ENCODE peak calls at places on chromosomes 5 and 9, in six cellular contexts. B is CD4-positive, alpha-beta T cell; T is RWPE1; R is epithelial cell of esophagus; L is fibroblast of mammary gland; X is thoracic aorta. S is an unnamed sample.

GRCh38 chr9:113659039-113659438 is 195.5 kb downstream of the RGS3 start:
- DNase-seq in X (no peak), B (no peak), T (no peak), R (no peak), L (no peak), S (no peak)

GRCh38 chr9:18478517-18479361 is 4.8 kb downstream of the ADAMTSL1 start:
- DNase-seq in L (peak; percentile 92), B (no peak), T (no peak), R (no peak), X (no peak), S (peak; percentile 26)

GRCh38 chr5:452856-453710 is 10.1 kb downstream of the EXOC3 start:
- DNase-seq in R (no peak), B (peak; percentile 1), L (no peak), T (no peak), X (no peak), S (no peak)

GRCh38 chr5:67287795-67288194 is 91.2 kb upstream of the CD180 start:
- DNase-seq in T (no peak), X (no peak), L (peak; percentile 57), B (no peak), R (peak; percentile 31), S (peak; percentile 36)

GRCh38 chr5:36228505-36228904 is 13.2 kb downstream of the NADK2 start:
- DNase-seq in T (no peak), B (no peak), X (no peak), R (no peak), L (no peak), S (no peak)

GRCh38 chr9:77176686-77177142 is 620 bp upstream of the VPS13A start:
- DNase-seq in R (no peak), B (no peak), X (no peak), L (no peak), T (no peak), S (no peak)

GRCh38 chr9:111828193-111828592 is 33.5 kb upstream of the SHOC1 start:
- DNase-seq in X (no peak), T (peak; percentile 29), R (peak; percentile 26), L (peak; percentile 55), B (no peak), S (peak; percentile 42)

GRCh38 chr9:117703538-117703937 is 665 bp upstream of the TLR4 start:
- DNase-seq in T (no peak), L (peak; percentile 50), B (no peak), X (no peak), R (no peak), S (peak; percentile 52)

GRCh38 chr5:14208071-14209021 is 65.2 kb downstream of the TRIO start:
- DNase-seq in B (no peak), R (peak; percentile 91), T (peak; percentile 73), L (peak; percentile 94), X (no peak), S (peak; percentile 58)

GRCh38 chr9:16726718-16727451 is 143.6 kb downstream of the BNC2 start:
- DNase-seq in X (peak; percentile 49), B (no peak), L (peak; percentile 95), R (peak; percentile 76), T (peak; percentile 50), S (peak; percentile 85)

GRCh38 chr5:69331528-69332445 is 814 bp downstream of the CCDC125 start:
- DNase-seq in X (no peak), R (peak; percentile 15), B (no peak), L (no peak), T (no peak), S (no peak)

GRCh38 chr9:98899399-98900056 is 44.2 kb upstream of the COL15A1 start:
- DNase-seq in L (peak; percentile 91), X (no peak), R (peak; percentile 47), B (no peak), T (no peak), S (peak; percentile 70)

GRCh38 chr5:18487928-18488480 is 853.7 kb downstream of the TAF11L14 start:
- DNase-seq in R (peak; percentile 6), L (no peak), T (no peak), X (no peak), B (no peak), S (no peak)

GRCh38 chr9:125674981-125675973 is 31.7 kb downstream of the MAPKAP1 start:
- DNase-seq in R (peak; percentile 67), X (no peak), L (peak; percentile 72), B (no peak), T (peak; percentile 92), S (peak; percentile 44)

GRCh38 chr5:15366676-15367391 is 133.1 kb upstream of the FBXL7 start:
- DNase-seq in T (no peak), L (peak; percentile 22), R (no peak), X (no peak), B (no peak), S (peak; percentile 3)

GRCh38 chr9:137564817-137565411 is 13.2 kb downstream of the MRPL41 start:
- DNase-seq in B (no peak), L (no peak), X (no peak), R (no peak), T (no peak), S (no peak)

GRCh38 chr9:93576296-93577044 is at the start of gene PHF2:
- DNase-seq in X (no peak), T (peak; percentile 59), R (peak; percentile 29), L (no peak), B (no peak), S (no peak)

GRCh38 chr9:111272571-111272970 is 57.5 kb downstream of the OR2K2 start:
- DNase-seq in X (no peak), L (no peak), B (no peak), T (no peak), R (no peak), S (no peak)

GRCh38 chr5:110086658-110087388 is 397.1 kb downstream of the MAN2A1 start:
- DNase-seq in X (peak; percentile 43), L (peak; percentile 100), B (peak; percentile 7), T (peak; percentile 62), R (peak; percentile 95), S (peak; percentile 97)

GRCh38 chr9:134689320-134690181 is 47.9 kb downstream of the COL5A1 start:
- DNase-seq in L (peak; percentile 71), R (no peak), X (peak; percentile 36), B (no peak), T (peak; percentile 87), S (peak; percentile 48)

GRCh38 chr5:22372376-22372775 is 480.8 kb downstream of the CDH12 start:
- DNase-seq in B (no peak), T (peak; percentile 8), R (peak; percentile 68), X (no peak), L (peak; percentile 2), S (peak; percentile 75)

GRCh38 chr5:87411586-87412416 is 929 bp downstream of the CCNH start:
- DNase-seq in T (peak; percentile 36), B (no peak), L (peak; percentile 47), R (peak; percentile 26), X (no peak), S (peak; percentile 30)

GRCh38 chr5:127518319-127518621 is 830 bp downstream of the PRRC1 start:
- DNase-seq in R (peak; percentile 57), B (no peak), L (peak; percentile 56), X (no peak), T (no peak), S (no peak)

GRCh38 chr9:34993502-34994428 is 4.2 kb downstream of the DNAJB5 start:
- DNase-seq in T (no peak), X (peak; percentile 82), B (no peak), R (peak; percentile 44), L (peak; percentile 81), S (peak; percentile 63)

GRCh38 chr9:130693426-130694191 is at the start of gene EXOSC2:
- DNase-seq in R (peak; percentile 99), L (peak; percentile 98), B (peak; percentile 98), X (peak; percentile 97), T (peak; percentile 99), S (peak; percentile 98)

GRCh38 chr5:116663081-116663480 is 88.5 kb upstream of the SEMA6A start:
- DNase-seq in B (no peak), T (no peak), L (no peak), X (no peak), R (no peak), S (no peak)

GRCh38 chr5:56011835-56012234 is 17.1 kb upstream of the IL6ST start:
- DNase-seq in B (no peak), R (peak; percentile 83), X (no peak), T (peak; percentile 57), L (peak; percentile 97), S (peak; percentile 35)

GRCh38 chr5:134784241-134784920 is 25.8 kb downstream of the DDX46 start:
- DNase-seq in X (no peak), B (peak; percentile 9), L (peak; percentile 11), T (no peak), R (peak; percentile 20), S (peak; percentile 20)
- TF ChIP-seq CTCF in X (no peak), B (peak; percentile 25), L (no peak), T (no peak), R (peak; percentile 27), S (no peak)

GRCh38 chr5:75414241-75414640 is 77.2 kb downstream of the HMGCR start:
- DNase-seq in X (no peak), R (no peak), B (no peak), L (no peak), T (no peak), S (no peak)

DNA sequence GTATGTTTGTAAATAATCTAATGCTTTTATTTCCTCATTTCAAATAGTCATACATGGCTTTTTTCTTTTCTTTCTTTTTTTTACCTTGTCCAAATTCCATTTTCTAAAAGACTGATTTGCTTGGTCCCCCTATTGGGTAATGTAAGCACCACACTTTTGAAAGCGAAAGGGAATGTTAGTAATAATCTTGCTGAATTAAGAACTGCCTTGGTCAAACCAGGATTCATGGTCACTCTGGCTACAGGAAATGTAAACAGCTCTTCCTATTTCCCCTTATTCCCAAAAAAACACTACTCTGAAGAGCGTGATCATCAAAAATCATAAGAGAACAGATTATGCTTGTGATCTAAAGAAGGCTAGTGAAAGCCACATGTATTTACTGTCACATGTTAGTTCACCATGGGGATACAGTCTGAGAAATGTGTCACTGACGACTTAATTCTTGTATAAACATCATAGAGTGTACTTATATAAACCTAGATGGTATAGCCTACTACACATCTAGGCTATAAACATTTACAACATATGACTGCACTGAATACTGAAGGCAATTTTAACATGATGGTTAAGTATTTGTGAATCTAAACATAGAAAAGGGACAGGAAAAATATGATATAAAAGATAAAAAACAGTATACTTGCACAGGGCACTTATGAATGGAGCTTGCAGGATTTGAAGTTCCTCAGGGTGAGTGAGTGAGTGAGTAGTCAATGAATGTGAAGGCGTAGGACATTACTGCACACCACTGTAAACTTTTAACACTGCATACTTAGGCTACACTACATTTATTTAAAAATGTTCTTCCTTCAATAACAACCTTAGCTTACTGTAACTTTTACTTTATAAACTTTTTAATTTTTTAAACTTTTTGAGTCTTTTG is 75.3 kb downstream of the HMGCR start:
- DNase-seq in X (no peak), R (peak; percentile 83), L (peak; percentile 88), B (no peak), T (no peak), S (no peak)
- TF ChIP-seq CTCF in X (no peak), R (no peak), L (peak; percentile 31), B (no peak), T (no peak), S (no peak)

GRCh38 chr5:115549154-115549553 is 4.6 kb upstream of the FEM1C start:
- DNase-seq in T (no peak), B (no peak), R (no peak), X (no peak), L (peak; percentile 31), S (peak; percentile 24)
- TF ChIP-seq CTCF in T (no peak), B (no peak), R (no peak), X (no peak), L (peak; percentile 30), S (no peak)

DNA sequence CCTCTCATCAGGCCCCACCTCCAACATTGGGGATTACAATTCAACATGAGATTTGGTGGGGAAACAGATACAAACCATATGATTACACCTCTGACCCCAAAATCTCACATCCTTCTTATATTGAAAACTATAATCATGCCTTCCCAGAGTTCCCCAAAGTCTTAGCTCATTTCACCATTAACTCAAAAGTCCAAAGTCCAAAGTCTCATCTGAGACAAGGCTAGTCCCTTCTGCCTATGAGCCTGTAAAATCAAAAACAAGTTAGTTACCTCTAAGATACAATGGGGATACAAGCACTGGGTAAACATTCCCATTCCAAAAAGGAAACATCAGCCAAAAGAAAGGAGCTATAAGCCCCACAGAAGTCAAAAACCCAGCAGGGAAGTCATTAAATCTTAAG is 26.8 kb upstream of the ARSB start:
- DNase-seq in X (no peak), B (no peak), R (no peak), T (no peak), L (no peak), S (no peak)
- TF ChIP-seq CTCF in X (no peak), B (no peak), R (no peak), T (no peak), L (no peak), S (no peak)

S was measured in MCF 10A.